ENCODE peak calls at places on chromosomes 7 and 10, in seven cellular contexts. A, Z, R, L, T, P and Y are unnamed samples.

GRCh38 chr10:113226404-113226803 is 276.4 kb downstream of the TCF7L2 start:
- DNase-seq in A (no peak), Z (no peak), R (no peak), L (no peak), T (no peak), P (no peak), Y (no peak)

GRCh38 chr10:93028881-93029280 is 31.7 kb upstream of the CYP26C1 start:
- DNase-seq in A (no peak), Z (no peak), R (peak; percentile 16), L (no peak), T (no peak), P (no peak), Y (no peak)

GRCh38 chr10:33032354-33033254 is 74.6 kb upstream of the ITGB1 start:
- DNase-seq in A (no peak), Z (peak; percentile 96), R (peak; percentile 36), L (no peak), T (peak; percentile 5), P (no peak), Y (no peak)

GRCh38 chr10:93806882-93807281 is 49.1 kb downstream of the LGI1 start:
- DNase-seq in A (no peak), Z (no peak), R (no peak), L (no peak), T (no peak), P (no peak), Y (no peak)

GRCh38 chr7:134515569-134516468 is 11.5 kb upstream of the AKR1B10 start:
- DNase-seq in A (no peak), Z (peak; percentile 66), R (peak; percentile 68), L (no peak), T (no peak), P (no peak), Y (no peak)

GRCh38 chr10:102615361-102615760 is 28.9 kb upstream of the TRIM8 start:
- DNase-seq in A (peak; percentile 70), Z (peak; percentile 29), R (no peak), L (no peak), T (no peak), P (no peak), Y (peak; percentile 70)

GRCh38 chr10:92545556-92545955 is 28.3 kb downstream of the IDE start:
- DNase-seq in A (no peak), Z (no peak), R (no peak), L (no peak), T (no peak), P (no peak), Y (no peak)

GRCh38 chr7:116499168-116500070 is at the start of gene CAV2:
- DNase-seq in A (peak; percentile 64), Z (peak; percentile 63), R (peak; percentile 74), L (no peak), T (no peak), P (no peak), Y (peak; percentile 95)

GRCh38 chr7:130982160-130982638 is 248.2 kb upstream of the KLF14 start:
- DNase-seq in A (peak; percentile 54), Z (peak; percentile 54), R (no peak), L (no peak), T (peak; percentile 56), P (no peak), Y (peak; percentile 46)

GRCh38 chr10:28130267-28130666 is 131.4 kb upstream of the ODAD2 start:
- DNase-seq in A (no peak), Z (peak; percentile 79), R (no peak), L (no peak), T (no peak), P (no peak), Y (no peak)

GRCh38 chr10:114492351-114493037 is 88.2 kb upstream of the AFAP1L2 start:
- DNase-seq in A (no peak), Z (peak; percentile 69), R (no peak), L (no peak), T (no peak), P (no peak), Y (no peak)

GRCh38 chr10:97165499-97165898 is 20.3 kb downstream of the SLIT1 start:
- DNase-seq in A (no peak), Z (no peak), R (no peak), L (no peak), T (no peak), P (no peak), Y (no peak)

GRCh38 chr10:35390441-35390840 is 54.1 kb downstream of the CCNY start:
- DNase-seq in A (no peak), Z (no peak), R (no peak), L (no peak), T (no peak), P (no peak), Y (no peak)

GRCh38 chr7:36180121-36180520 is 27.1 kb downstream of the EEPD1 start:
- DNase-seq in A (peak; percentile 60), Z (no peak), R (no peak), L (no peak), T (no peak), P (no peak), Y (no peak)

GRCh38 chr10:128912568-128913311 is 554.3 kb upstream of the MGMT start:
- DNase-seq in A (no peak), Z (no peak), R (no peak), L (no peak), T (no peak), P (no peak), Y (no peak)

GRCh38 chr7:76225379-76225778 is 23.7 kb downstream of the SRRM3 start:
- DNase-seq in A (no peak), Z (peak; percentile 15), R (no peak), L (no peak), T (no peak), P (no peak), Y (peak; percentile 67)

GRCh38 chr7:129517931-129518330 is 15.6 kb downstream of the SMKR1 start:
- DNase-seq in A (no peak), Z (no peak), R (no peak), L (no peak), T (no peak), P (no peak), Y (no peak)

GRCh38 chr10:29588640-29589421 is 45.9 kb downstream of the SVIL start:
- DNase-seq in A (no peak), Z (peak; percentile 34), R (no peak), L (no peak), T (no peak), P (no peak), Y (no peak)

GRCh38 chr10:89279449-89279869 is 22.4 kb upstream of the IFIT2 start:
- DNase-seq in A (no peak), Z (peak; percentile 93), R (no peak), L (no peak), T (no peak), P (no peak), Y (no peak)

GRCh38 chr10:99443483-99443882 is 13.1 kb upstream of the GOT1 start:
- DNase-seq in A (no peak), Z (no peak), R (no peak), L (no peak), T (no peak), P (no peak), Y (no peak)

GRCh38 chr10:61784354-61785131 is 117.0 kb upstream of the ARID5B start:
- DNase-seq in A (no peak), Z (no peak), R (no peak), L (no peak), T (no peak), P (no peak), Y (peak; percentile 54)

GRCh38 chr7:27952393-27953290 is 212.7 kb downstream of the TAX1BP1 start:
- DNase-seq in A (no peak), Z (no peak), R (no peak), L (no peak), T (no peak), P (no peak), Y (no peak)

GRCh38 chr7:2128601-2129375 is 104.0 kb downstream of the MAD1L1 start:
- DNase-seq in A (no peak), Z (no peak), R (no peak), L (no peak), T (no peak), P (no peak), Y (no peak)

GRCh38 chr10:10977231-10977956 is 40.3 kb upstream of the CELF2 start:
- DNase-seq in A (no peak), Z (no peak), R (no peak), L (no peak), T (no peak), P (no peak), Y (no peak)

DNA sequence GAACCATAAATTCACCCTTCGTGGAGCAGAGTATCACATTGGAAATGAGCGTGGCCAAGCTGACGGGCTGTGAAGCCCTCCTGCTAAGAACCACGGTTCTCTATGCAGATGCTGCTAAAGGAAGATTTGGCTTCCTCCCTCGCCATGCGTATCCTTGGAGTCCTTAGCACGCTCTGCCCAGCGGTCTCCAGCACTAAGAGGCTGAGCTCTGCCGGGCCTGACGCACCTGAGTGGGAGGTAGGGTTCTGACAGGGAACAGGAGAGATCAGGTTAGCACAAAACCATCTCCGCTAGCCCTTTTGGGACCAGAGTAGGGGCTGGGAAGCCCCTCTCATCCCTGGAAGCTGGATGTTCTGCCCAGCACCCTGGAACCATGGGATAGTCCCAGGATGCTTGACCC is 225.8 kb downstream of the KCNMA1 start:
- DNase-seq in A (no peak), Z (no peak), R (no peak), L (no peak), T (no peak), P (no peak), Y (no peak)
- H3K9ac ChIP-seq in A (no peak overlapping the region), Z (no peak overlapping the region), R (no peak overlapping the region), L (no peak overlapping the region), T (no peak overlapping the region), P (no peak overlapping the region), Y (no peak overlapping the region)

DNA sequence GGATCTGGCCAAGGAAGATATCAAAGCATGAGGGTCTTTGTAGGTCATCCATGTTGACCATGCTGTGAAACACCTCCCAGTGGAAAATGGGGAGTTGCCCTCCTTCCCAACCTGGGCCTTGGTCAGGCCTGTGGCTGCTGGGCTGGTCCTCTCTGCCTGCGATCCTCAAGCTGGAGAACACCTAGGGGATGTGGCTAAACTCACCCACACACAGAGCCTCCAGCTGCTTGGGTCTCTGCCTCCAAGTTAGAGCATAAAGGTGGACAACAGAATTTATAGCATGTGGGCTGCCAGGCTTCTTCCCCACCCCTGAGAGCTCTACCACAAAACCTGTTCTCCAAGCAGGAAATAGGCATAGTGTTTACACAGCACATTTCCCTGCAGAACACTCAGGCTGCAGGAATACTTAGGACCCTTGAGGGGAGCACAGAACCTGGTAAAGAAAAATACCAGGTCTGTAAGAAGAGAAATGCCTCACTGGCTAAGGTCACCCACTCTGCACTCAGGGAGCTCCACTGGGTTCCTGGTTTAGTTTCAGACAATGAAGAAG is at the start of gene SFTPA2:
- DNase-seq in A (no peak), Z (no peak), R (no peak), L (no peak), T (no peak), P (no peak), Y (no peak)
- TF ChIP-seq MAX in A (no peak), Z (no peak), R (no peak), L (no peak), T (no peak), P (no peak), Y (no peak)

GRCh38 chr7:105849122-105849855 is 27.1 kb downstream of the ATXN7L1 start:
- DNase-seq in A (no peak), Z (peak; percentile 58), R (no peak), L (peak; percentile 80), T (peak; percentile 70), P (peak; percentile 9), Y (no peak)
- H3K9ac ChIP-seq in A (no peak overlapping the region), Z (no peak overlapping the region), R (no peak overlapping the region), L (no peak overlapping the region), T (no peak overlapping the region), P (no peak overlapping the region), Y (no peak overlapping the region)

DNA sequence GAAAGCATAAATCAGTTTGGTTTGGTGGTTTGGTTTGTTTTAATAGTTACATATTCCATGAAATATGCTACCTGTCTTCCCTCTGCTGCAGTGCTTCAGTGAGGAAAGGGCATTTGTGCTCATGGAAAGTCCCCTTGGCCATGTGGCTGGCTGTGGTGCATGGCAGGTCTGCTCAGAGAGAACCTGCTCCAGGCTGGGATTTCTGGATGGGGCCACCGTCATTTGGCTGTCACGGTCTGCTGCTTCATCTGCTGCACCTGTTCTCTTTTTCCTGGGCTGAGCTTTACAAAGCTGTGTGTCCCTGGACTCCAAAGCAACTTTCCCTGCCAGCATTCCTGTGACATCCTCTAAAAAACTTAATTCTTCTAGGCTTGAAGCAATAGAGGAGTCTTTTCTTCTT is 8.9 kb downstream of the CDK14 start:
- DNase-seq in A (peak; percentile 33), Z (no peak), R (no peak), L (no peak), T (no peak), P (no peak), Y (no peak)
- TF ChIP-seq MAX in A (no peak), Z (no peak), R (no peak), L (no peak), T (no peak), P (no peak), Y (no peak)